ENCODE peak calls at places on chromosomes 1 and 21, in six cellular contexts. One of them, this sample, is unnamed.

GRCh38 chr21:42307106-42307505 is 8.1 kb downstream of the TFF3 start:
- DNase-seq in choroid plexus epithelial cell: no peak
- DNase-seq in suprapubic skin: no peak
- DNase-seq in MCF 10A: no peak
- DNase-seq in kidney epithelial cell: no peak
- DNase-seq in MM.1S: no peak
- DNase-seq in this sample: no peak

GRCh38 chr21:36099000-36099399 is 29.2 kb downstream of the CBR1 start:
- DNase-seq in suprapubic skin: no peak
- DNase-seq in kidney epithelial cell: no peak
- DNase-seq in MCF 10A: no peak
- DNase-seq in MM.1S: no peak
- DNase-seq in choroid plexus epithelial cell: no peak
- DNase-seq in this sample: no peak

GRCh38 chr1:157154940-157155514 is 16.8 kb upstream of the ETV3 start:
- DNase-seq in MM.1S: no peak
- DNase-seq in MCF 10A: peak; percentile 77
- DNase-seq in suprapubic skin: no peak
- DNase-seq in kidney epithelial cell: no peak
- DNase-seq in choroid plexus epithelial cell: peak; percentile 73
- DNase-seq in this sample: no peak

GRCh38 chr1:22030057-22030456 is 22.5 kb upstream of the CDC42 start:
- DNase-seq in kidney epithelial cell: no peak
- DNase-seq in choroid plexus epithelial cell: no peak
- DNase-seq in MCF 10A: no peak
- DNase-seq in suprapubic skin: no peak
- DNase-seq in MM.1S: no peak
- DNase-seq in this sample: no peak

GRCh38 chr1:171313835-171314320 is at the start of gene FMO4:
- DNase-seq in MCF 10A: peak; percentile 100
- DNase-seq in choroid plexus epithelial cell: peak; percentile 100
- DNase-seq in suprapubic skin: peak; percentile 86
- DNase-seq in MM.1S: peak; percentile 99
- DNase-seq in kidney epithelial cell: peak; percentile 98
- DNase-seq in this sample: peak; percentile 93

GRCh38 chr1:225852413-225853119 is 29.6 kb downstream of the TMEM63A start:
- DNase-seq in suprapubic skin: no peak
- DNase-seq in choroid plexus epithelial cell: no peak
- DNase-seq in MM.1S: no peak
- DNase-seq in kidney epithelial cell: no peak
- DNase-seq in MCF 10A: no peak
- DNase-seq in this sample: no peak

GRCh38 chr1:156706647-156707008 is 1.2 kb upstream of the CRABP2 start:
- DNase-seq in kidney epithelial cell: no peak
- DNase-seq in MCF 10A: no peak
- DNase-seq in suprapubic skin: peak; percentile 86
- DNase-seq in choroid plexus epithelial cell: peak; percentile 59
- DNase-seq in MM.1S: no peak
- DNase-seq in this sample: peak; percentile 88

GRCh38 chr1:27872059-27872801 is at the start of gene THEMIS2:
- DNase-seq in kidney epithelial cell: no peak
- DNase-seq in MM.1S: peak; percentile 64
- DNase-seq in MCF 10A: peak; percentile 53
- DNase-seq in choroid plexus epithelial cell: peak; percentile 32
- DNase-seq in suprapubic skin: no peak
- DNase-seq in this sample: no peak

GRCh38 chr1:92087542-92087941 is 7.4 kb downstream of the BTBD8 start:
- DNase-seq in MM.1S: no peak
- DNase-seq in kidney epithelial cell: no peak
- DNase-seq in choroid plexus epithelial cell: peak; percentile 70
- DNase-seq in suprapubic skin: no peak
- DNase-seq in MCF 10A: no peak
- DNase-seq in this sample: no peak

GRCh38 chr1:241846862-241847539 is 1.0 kb upstream of the EXO1 start:
- DNase-seq in MCF 10A: no peak
- DNase-seq in choroid plexus epithelial cell: no peak
- DNase-seq in MM.1S: no peak
- DNase-seq in suprapubic skin: no peak
- DNase-seq in kidney epithelial cell: no peak
- DNase-seq in this sample: no peak

GRCh38 chr1:155308493-155309422 is at the start of gene FDPS:
- DNase-seq in suprapubic skin: peak; percentile 99
- DNase-seq in kidney epithelial cell: peak; percentile 96
- DNase-seq in MM.1S: peak; percentile 100
- DNase-seq in MCF 10A: peak; percentile 100
- DNase-seq in choroid plexus epithelial cell: peak; percentile 100
- DNase-seq in this sample: peak; percentile 98
- TF ChIP-seq CTCF in suprapubic skin: no peak
- TF ChIP-seq CTCF in kidney epithelial cell: no peak
- TF ChIP-seq CTCF in MM.1S: no peak
- TF ChIP-seq CTCF in MCF 10A: no peak
- TF ChIP-seq CTCF in choroid plexus epithelial cell: no peak
- TF ChIP-seq CTCF in this sample: no peak

DNA sequence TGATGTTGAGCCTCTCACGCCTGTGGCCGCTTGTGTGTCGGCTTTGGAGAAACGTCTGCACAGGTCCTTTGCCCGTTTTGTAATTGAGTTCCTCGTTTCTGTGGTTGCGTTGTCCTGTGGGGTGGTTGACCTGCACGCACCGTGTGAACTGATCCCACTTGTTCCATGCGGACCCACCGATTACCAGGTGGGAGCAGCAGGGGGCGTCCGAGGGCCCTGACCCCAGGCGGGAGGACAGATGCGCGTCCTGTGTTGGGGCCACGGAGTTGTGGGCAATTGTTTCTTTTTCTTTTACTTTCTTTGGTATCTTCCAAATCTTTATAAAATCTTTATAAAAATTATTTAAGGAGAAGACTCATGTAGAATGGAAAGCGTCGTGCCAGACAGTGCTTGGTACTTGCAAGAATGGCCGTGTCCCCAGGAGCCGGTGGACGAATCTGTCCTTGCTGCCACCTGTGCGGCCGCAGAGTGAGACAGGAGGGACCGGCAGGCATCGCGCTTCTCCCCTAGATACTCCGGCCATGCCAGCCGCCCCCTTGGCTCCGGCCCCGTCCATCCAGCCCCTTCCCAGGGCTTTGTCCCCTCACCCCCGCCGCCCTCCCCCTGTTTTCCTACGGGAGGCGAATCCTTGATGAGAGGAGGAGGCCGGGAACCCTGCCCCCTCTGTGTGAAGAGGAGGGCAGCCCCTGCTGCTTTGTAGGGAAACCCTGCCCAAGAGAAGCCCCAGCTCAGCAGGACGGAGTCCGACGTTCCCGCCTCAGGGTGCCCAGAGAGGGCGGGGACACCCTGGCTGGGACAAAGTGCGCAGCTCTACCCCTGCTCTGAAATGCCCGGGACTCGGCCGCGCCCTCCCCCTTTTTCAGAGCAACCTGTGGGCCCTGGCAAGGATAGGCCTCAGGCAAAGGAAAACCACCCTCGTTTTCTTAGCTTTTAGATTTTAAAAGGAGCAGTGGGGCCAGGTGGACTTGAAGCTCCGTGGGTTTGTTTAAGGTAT is 41.7 kb downstream of the PRKCZ start:
- DNase-seq in suprapubic skin: no peak
- DNase-seq in MCF 10A: no peak
- DNase-seq in choroid plexus epithelial cell: no peak
- DNase-seq in MM.1S: peak; percentile 35
- DNase-seq in kidney epithelial cell: no peak
- DNase-seq in this sample: no peak
- TF ChIP-seq CTCF in suprapubic skin: no peak
- TF ChIP-seq CTCF in MCF 10A: no peak
- TF ChIP-seq CTCF in choroid plexus epithelial cell: peak; percentile 56
- TF ChIP-seq CTCF in MM.1S: peak; percentile 68
- TF ChIP-seq CTCF in kidney epithelial cell: peak; percentile 48
- TF ChIP-seq CTCF in this sample: peak; percentile 44

GRCh38 chr1:37862330-37862729 is 2.9 kb upstream of the MTF1 start:
- DNase-seq in MM.1S: no peak
- DNase-seq in suprapubic skin: no peak
- DNase-seq in MCF 10A: peak; percentile 82
- DNase-seq in kidney epithelial cell: no peak
- DNase-seq in choroid plexus epithelial cell: no peak
- DNase-seq in this sample: no peak

GRCh38 chr1:37861151-37861550 is 1.8 kb upstream of the MTF1 start:
- DNase-seq in choroid plexus epithelial cell: no peak
- DNase-seq in suprapubic skin: no peak
- DNase-seq in MCF 10A: no peak
- DNase-seq in MM.1S: no peak
- DNase-seq in kidney epithelial cell: no peak
- DNase-seq in this sample: no peak

GRCh38 chr1:37859507-37860345 is at the start of gene MTF1:
- DNase-seq in MCF 10A: peak; percentile 98
- DNase-seq in kidney epithelial cell: peak; percentile 82
- DNase-seq in choroid plexus epithelial cell: peak; percentile 98
- DNase-seq in MM.1S: peak; percentile 97
- DNase-seq in suprapubic skin: peak; percentile 99
- DNase-seq in this sample: peak; percentile 98

GRCh38 chr1:37858931-37859506 is 373 bp downstream of the MTF1 start:
- DNase-seq in MM.1S: peak; percentile 13
- DNase-seq in kidney epithelial cell: no peak
- DNase-seq in choroid plexus epithelial cell: peak; percentile 66
- DNase-seq in MCF 10A: no peak
- DNase-seq in suprapubic skin: no peak
- DNase-seq in this sample: no peak

GRCh38 chr1:37860346-37860666 is 914 bp upstream of the MTF1 start:
- DNase-seq in suprapubic skin: no peak
- DNase-seq in choroid plexus epithelial cell: no peak
- DNase-seq in MM.1S: no peak
- DNase-seq in kidney epithelial cell: no peak
- DNase-seq in MCF 10A: no peak
- DNase-seq in this sample: no peak
- TF ChIP-seq CTCF in suprapubic skin: no peak
- TF ChIP-seq CTCF in choroid plexus epithelial cell: no peak
- TF ChIP-seq CTCF in MM.1S: no peak
- TF ChIP-seq CTCF in kidney epithelial cell: no peak
- TF ChIP-seq CTCF in MCF 10A: peak; percentile 0
- TF ChIP-seq CTCF in this sample: no peak

GRCh38 chr1:25246600-25247023 is 642 bp downstream of the RSRP1 start:
- DNase-seq in MM.1S: no peak
- DNase-seq in suprapubic skin: no peak
- DNase-seq in MCF 10A: no peak
- DNase-seq in choroid plexus epithelial cell: peak; percentile 40
- DNase-seq in kidney epithelial cell: no peak
- DNase-seq in this sample: no peak

GRCh38 chr1:25247024-25247828 is at the start of gene RSRP1:
- DNase-seq in choroid plexus epithelial cell: peak; percentile 99
- DNase-seq in kidney epithelial cell: peak; percentile 84
- DNase-seq in MM.1S: peak; percentile 99
- DNase-seq in suprapubic skin: peak; percentile 99
- DNase-seq in MCF 10A: peak; percentile 96
- DNase-seq in this sample: peak; percentile 99

GRCh38 chr1:25245393-25245792 is 1.9 kb downstream of the RSRP1 start:
- DNase-seq in suprapubic skin: no peak
- DNase-seq in choroid plexus epithelial cell: no peak
- DNase-seq in MCF 10A: no peak
- DNase-seq in MM.1S: no peak
- DNase-seq in kidney epithelial cell: no peak
- DNase-seq in this sample: no peak

GRCh38 chr1:25245809-25246599 is 1.2 kb downstream of the RSRP1 start:
- DNase-seq in kidney epithelial cell: no peak
- DNase-seq in MCF 10A: peak; percentile 38
- DNase-seq in MM.1S: no peak
- DNase-seq in choroid plexus epithelial cell: peak; percentile 58
- DNase-seq in suprapubic skin: no peak
- DNase-seq in this sample: no peak

GRCh38 chr1:25247829-25248754 is 838 bp upstream of the RSRP1 start:
- DNase-seq in suprapubic skin: no peak
- DNase-seq in MCF 10A: no peak
- DNase-seq in MM.1S: no peak
- DNase-seq in kidney epithelial cell: no peak
- DNase-seq in choroid plexus epithelial cell: no peak
- DNase-seq in this sample: no peak
- TF ChIP-seq CTCF in suprapubic skin: no peak
- TF ChIP-seq CTCF in MCF 10A: no peak
- TF ChIP-seq CTCF in MM.1S: no peak
- TF ChIP-seq CTCF in kidney epithelial cell: peak; percentile 31
- TF ChIP-seq CTCF in choroid plexus epithelial cell: no peak
- TF ChIP-seq CTCF in this sample: peak; percentile 35

GRCh38 chr1:117967472-117967871 is 37.9 kb downstream of the WDR3 start:
- DNase-seq in kidney epithelial cell: no peak
- DNase-seq in suprapubic skin: no peak
- DNase-seq in MM.1S: no peak
- DNase-seq in MCF 10A: peak; percentile 57
- DNase-seq in choroid plexus epithelial cell: peak; percentile 91
- DNase-seq in this sample: no peak
- TF ChIP-seq CTCF in kidney epithelial cell: no peak
- TF ChIP-seq CTCF in suprapubic skin: no peak
- TF ChIP-seq CTCF in MM.1S: no peak
- TF ChIP-seq CTCF in MCF 10A: peak; percentile 27
- TF ChIP-seq CTCF in choroid plexus epithelial cell: peak; percentile 57
- TF ChIP-seq CTCF in this sample: peak; percentile 49

GRCh38 chr1:246809473-246809872 is 85.3 kb downstream of the SCCPDH start:
- DNase-seq in suprapubic skin: no peak
- DNase-seq in MCF 10A: no peak
- DNase-seq in choroid plexus epithelial cell: no peak
- DNase-seq in kidney epithelial cell: no peak
- DNase-seq in MM.1S: no peak
- DNase-seq in this sample: no peak
- TF ChIP-seq CTCF in suprapubic skin: no peak
- TF ChIP-seq CTCF in MCF 10A: no peak
- TF ChIP-seq CTCF in choroid plexus epithelial cell: peak; percentile 38
- TF ChIP-seq CTCF in kidney epithelial cell: no peak
- TF ChIP-seq CTCF in MM.1S: no peak
- TF ChIP-seq CTCF in this sample: no peak

DNA sequence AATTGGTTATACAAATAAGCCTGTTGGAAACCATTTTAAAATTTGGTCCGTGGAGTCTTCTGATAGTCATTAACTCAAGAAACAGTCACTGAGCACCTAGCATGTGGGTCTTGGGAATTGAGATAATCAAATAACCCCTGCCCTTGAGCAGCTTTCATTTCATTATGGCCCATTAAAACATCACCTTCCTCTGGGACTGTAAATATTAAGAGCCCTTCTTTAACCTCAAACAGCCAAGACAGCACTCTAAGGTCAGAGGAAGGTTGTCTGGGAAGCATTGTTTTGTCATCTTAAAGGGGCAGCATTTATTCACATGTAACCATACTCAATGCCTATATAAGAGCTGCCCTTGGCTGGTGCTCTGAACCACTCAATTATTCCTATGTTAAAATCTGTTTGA is 610.3 kb upstream of the USP24 start:
- DNase-seq in MCF 10A: no peak
- DNase-seq in MM.1S: no peak
- DNase-seq in kidney epithelial cell: no peak
- DNase-seq in suprapubic skin: no peak
- DNase-seq in choroid plexus epithelial cell: no peak
- DNase-seq in this sample: no peak
- TF ChIP-seq CTCF in MCF 10A: no peak
- TF ChIP-seq CTCF in MM.1S: no peak
- TF ChIP-seq CTCF in kidney epithelial cell: no peak
- TF ChIP-seq CTCF in suprapubic skin: no peak
- TF ChIP-seq CTCF in choroid plexus epithelial cell: no peak
- TF ChIP-seq CTCF in this sample: no peak

DNA sequence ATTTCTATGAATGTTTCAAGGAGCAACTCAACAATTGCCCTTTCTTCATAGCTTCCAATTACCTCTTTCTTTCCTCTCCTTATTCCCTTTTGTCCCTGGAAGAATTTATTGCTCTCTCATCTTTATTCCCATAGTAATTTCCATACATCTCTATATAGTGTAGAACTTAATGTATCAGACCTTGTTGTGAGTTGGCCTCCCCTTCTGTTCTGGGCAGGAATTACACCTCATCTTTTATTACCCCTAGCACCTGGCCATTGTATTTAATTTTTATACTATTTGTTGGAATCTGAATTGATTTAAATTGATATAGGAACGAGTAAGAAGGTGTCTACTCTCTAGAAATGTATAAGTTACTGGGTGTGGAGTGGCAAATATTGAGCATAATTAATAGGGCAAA is 114.5 kb downstream of the CACHD1 start:
- DNase-seq in kidney epithelial cell: no peak
- DNase-seq in MCF 10A: peak; percentile 25
- DNase-seq in suprapubic skin: no peak
- DNase-seq in choroid plexus epithelial cell: peak; percentile 21
- DNase-seq in MM.1S: no peak
- DNase-seq in this sample: no peak
- TF ChIP-seq CTCF in kidney epithelial cell: no peak
- TF ChIP-seq CTCF in MCF 10A: peak; percentile 31
- TF ChIP-seq CTCF in suprapubic skin: no peak
- TF ChIP-seq CTCF in choroid plexus epithelial cell: peak; percentile 54
- TF ChIP-seq CTCF in MM.1S: peak; percentile 10
- TF ChIP-seq CTCF in this sample: no peak